ENCODE peak calls at places on chromosomes 11 and 22, in ten cellular contexts. One of them, this sample, is unnamed.

GRCh38 chr11:614583-615452 is 932 bp downstream of the IRF7 start:
- DNase-seq in NCI-H1105 treated with DMSO at 0.1 percent for 48 hours: peak
- DNase-seq in MV-4-11: no peak
- DNase-seq in A172: no peak
- DNase-seq in fibroblast of mammary gland: peak
- DNase-seq in esophagus muscularis mucosa: no peak
- DNase-seq in D721Med: no peak
- DNase-seq in activated CD8-positive, alpha-beta memory T cell treated with anti-CD3 and anti-CD28 coated beads, Interleukin-2, amount 50 U/mL, for 48 hours: peak
- DNase-seq in Daoy: peak
- DNase-seq in fibroblast of pulmonary artery: no peak
- DNase-seq in this sample: no peak

GRCh38 chr22:33853200-33854097 is 66.8 kb downstream of the LARGE1 start:
- DNase-seq in MV-4-11: peak
- DNase-seq in A172: peak
- DNase-seq in D721Med: no peak
- DNase-seq in fibroblast of pulmonary artery: peak
- DNase-seq in fibroblast of mammary gland: peak
- DNase-seq in Daoy: peak
- DNase-seq in activated CD8-positive, alpha-beta memory T cell treated with anti-CD3 and anti-CD28 coated beads, Interleukin-2, amount 50 U/mL, for 48 hours: no peak
- DNase-seq in NCI-H1105 treated with DMSO at 0.1 percent for 48 hours: peak
- DNase-seq in esophagus muscularis mucosa: no peak
- DNase-seq in this sample: no peak

GRCh38 chr22:17638182-17638431 is 450 bp upstream of the BCL2L13 start:
- DNase-seq in MV-4-11: no peak
- DNase-seq in D721Med: peak
- DNase-seq in activated CD8-positive, alpha-beta memory T cell treated with anti-CD3 and anti-CD28 coated beads, Interleukin-2, amount 50 U/mL, for 48 hours: no peak
- DNase-seq in NCI-H1105 treated with DMSO at 0.1 percent for 48 hours: peak
- DNase-seq in A172: no peak
- DNase-seq in fibroblast of pulmonary artery: no peak
- DNase-seq in fibroblast of mammary gland: no peak
- DNase-seq in esophagus muscularis mucosa: no peak
- DNase-seq in Daoy: no peak
- DNase-seq in this sample: no peak

GRCh38 chr11:61768376-61769076 is 16.1 kb downstream of the MYRF start:
- DNase-seq in activated CD8-positive, alpha-beta memory T cell treated with anti-CD3 and anti-CD28 coated beads, Interleukin-2, amount 50 U/mL, for 48 hours: no peak
- DNase-seq in A172: no peak
- DNase-seq in NCI-H1105 treated with DMSO at 0.1 percent for 48 hours: no peak
- DNase-seq in fibroblast of pulmonary artery: no peak
- DNase-seq in fibroblast of mammary gland: no peak
- DNase-seq in MV-4-11: no peak
- DNase-seq in esophagus muscularis mucosa: no peak
- DNase-seq in D721Med: no peak
- DNase-seq in Daoy: no peak
- DNase-seq in this sample: no peak

GRCh38 chr22:45966320-45966891 is 10.6 kb downstream of the WNT7B start:
- DNase-seq in esophagus muscularis mucosa: no peak
- DNase-seq in activated CD8-positive, alpha-beta memory T cell treated with anti-CD3 and anti-CD28 coated beads, Interleukin-2, amount 50 U/mL, for 48 hours: no peak
- DNase-seq in fibroblast of pulmonary artery: no peak
- DNase-seq in D721Med: no peak
- DNase-seq in NCI-H1105 treated with DMSO at 0.1 percent for 48 hours: peak
- DNase-seq in fibroblast of mammary gland: no peak
- DNase-seq in MV-4-11: peak
- DNase-seq in Daoy: peak
- DNase-seq in A172: peak
- DNase-seq in this sample: no peak

GRCh38 chr11:117979481-117980211 is 6.5 kb upstream of the IL10RA start:
- DNase-seq in esophagus muscularis mucosa: peak
- DNase-seq in activated CD8-positive, alpha-beta memory T cell treated with anti-CD3 and anti-CD28 coated beads, Interleukin-2, amount 50 U/mL, for 48 hours: peak
- DNase-seq in NCI-H1105 treated with DMSO at 0.1 percent for 48 hours: no peak
- DNase-seq in fibroblast of pulmonary artery: no peak
- DNase-seq in A172: no peak
- DNase-seq in MV-4-11: peak
- DNase-seq in fibroblast of mammary gland: no peak
- DNase-seq in Daoy: no peak
- DNase-seq in D721Med: no peak
- DNase-seq in this sample: no peak

GRCh38 chr22:37904572-37905533 is 1.2 kb upstream of the MICALL1 start:
- DNase-seq in fibroblast of mammary gland: peak
- DNase-seq in fibroblast of pulmonary artery: peak
- DNase-seq in D721Med: no peak
- DNase-seq in NCI-H1105 treated with DMSO at 0.1 percent for 48 hours: no peak
- DNase-seq in MV-4-11: peak
- DNase-seq in esophagus muscularis mucosa: no peak
- DNase-seq in Daoy: peak
- DNase-seq in A172: peak
- DNase-seq in activated CD8-positive, alpha-beta memory T cell treated with anti-CD3 and anti-CD28 coated beads, Interleukin-2, amount 50 U/mL, for 48 hours: no peak
- DNase-seq in this sample: no peak

GRCh38 chr11:113681711-113682410 is 24.2 kb downstream of the TMPRSS5 start:
- DNase-seq in A172: peak
- DNase-seq in MV-4-11: no peak
- DNase-seq in esophagus muscularis mucosa: no peak
- DNase-seq in D721Med: no peak
- DNase-seq in Daoy: peak
- DNase-seq in activated CD8-positive, alpha-beta memory T cell treated with anti-CD3 and anti-CD28 coated beads, Interleukin-2, amount 50 U/mL, for 48 hours: no peak
- DNase-seq in fibroblast of pulmonary artery: peak
- DNase-seq in NCI-H1105 treated with DMSO at 0.1 percent for 48 hours: peak
- DNase-seq in fibroblast of mammary gland: no peak
- DNase-seq in this sample: no peak

GRCh38 chr22:21754523-21755128 is 19.0 kb upstream of the YPEL1 start:
- DNase-seq in Daoy: no peak
- DNase-seq in A172: no peak
- DNase-seq in MV-4-11: peak
- DNase-seq in D721Med: no peak
- DNase-seq in fibroblast of pulmonary artery: peak
- DNase-seq in activated CD8-positive, alpha-beta memory T cell treated with anti-CD3 and anti-CD28 coated beads, Interleukin-2, amount 50 U/mL, for 48 hours: no peak
- DNase-seq in NCI-H1105 treated with DMSO at 0.1 percent for 48 hours: peak
- DNase-seq in esophagus muscularis mucosa: no peak
- DNase-seq in fibroblast of mammary gland: peak
- DNase-seq in this sample: no peak

GRCh38 chr11:93614111-93614784 is 47.2 kb upstream of the CEP295 start:
- DNase-seq in fibroblast of pulmonary artery: no peak
- DNase-seq in MV-4-11: peak
- DNase-seq in Daoy: no peak
- DNase-seq in fibroblast of mammary gland: no peak
- DNase-seq in esophagus muscularis mucosa: no peak
- DNase-seq in D721Med: no peak
- DNase-seq in activated CD8-positive, alpha-beta memory T cell treated with anti-CD3 and anti-CD28 coated beads, Interleukin-2, amount 50 U/mL, for 48 hours: no peak
- DNase-seq in NCI-H1105 treated with DMSO at 0.1 percent for 48 hours: no peak
- DNase-seq in A172: peak
- DNase-seq in this sample: no peak

GRCh38 chr11:64763804-64764611 is 4.2 kb upstream of the PYGM start:
- DNase-seq in activated CD8-positive, alpha-beta memory T cell treated with anti-CD3 and anti-CD28 coated beads, Interleukin-2, amount 50 U/mL, for 48 hours: no peak
- DNase-seq in Daoy: no peak
- DNase-seq in esophagus muscularis mucosa: no peak
- DNase-seq in A172: no peak
- DNase-seq in fibroblast of pulmonary artery: no peak
- DNase-seq in NCI-H1105 treated with DMSO at 0.1 percent for 48 hours: no peak
- DNase-seq in fibroblast of mammary gland: no peak
- DNase-seq in MV-4-11: peak
- DNase-seq in D721Med: no peak
- DNase-seq in this sample: peak

GRCh38 chr11:128284634-128285033 is 302.7 kb downstream of the ETS1 start:
- DNase-seq in fibroblast of mammary gland: no peak
- DNase-seq in fibroblast of pulmonary artery: no peak
- DNase-seq in NCI-H1105 treated with DMSO at 0.1 percent for 48 hours: no peak
- DNase-seq in A172: no peak
- DNase-seq in Daoy: no peak
- DNase-seq in esophagus muscularis mucosa: no peak
- DNase-seq in MV-4-11: no peak
- DNase-seq in activated CD8-positive, alpha-beta memory T cell treated with anti-CD3 and anti-CD28 coated beads, Interleukin-2, amount 50 U/mL, for 48 hours: no peak
- DNase-seq in D721Med: no peak
- DNase-seq in this sample: no peak

GRCh38 chr11:117913736-117914397 is 15.3 kb downstream of the TMPRSS13 start:
- DNase-seq in NCI-H1105 treated with DMSO at 0.1 percent for 48 hours: no peak
- DNase-seq in Daoy: no peak
- DNase-seq in MV-4-11: no peak
- DNase-seq in activated CD8-positive, alpha-beta memory T cell treated with anti-CD3 and anti-CD28 coated beads, Interleukin-2, amount 50 U/mL, for 48 hours: peak
- DNase-seq in fibroblast of mammary gland: no peak
- DNase-seq in esophagus muscularis mucosa: no peak
- DNase-seq in D721Med: no peak
- DNase-seq in A172: no peak
- DNase-seq in fibroblast of pulmonary artery: no peak
- DNase-seq in this sample: no peak

GRCh38 chr11:6539748-6540268 is 42.7 kb downstream of the DNHD1 start:
- DNase-seq in activated CD8-positive, alpha-beta memory T cell treated with anti-CD3 and anti-CD28 coated beads, Interleukin-2, amount 50 U/mL, for 48 hours: no peak
- DNase-seq in Daoy: no peak
- DNase-seq in D721Med: no peak
- DNase-seq in A172: no peak
- DNase-seq in fibroblast of pulmonary artery: no peak
- DNase-seq in fibroblast of mammary gland: no peak
- DNase-seq in MV-4-11: no peak
- DNase-seq in NCI-H1105 treated with DMSO at 0.1 percent for 48 hours: no peak
- DNase-seq in esophagus muscularis mucosa: peak
- DNase-seq in this sample: no peak

GRCh38 chr22:46652081-46652929 is 32.1 kb downstream of the GRAMD4 start:
- DNase-seq in esophagus muscularis mucosa: no peak
- DNase-seq in activated CD8-positive, alpha-beta memory T cell treated with anti-CD3 and anti-CD28 coated beads, Interleukin-2, amount 50 U/mL, for 48 hours: no peak
- DNase-seq in fibroblast of mammary gland: peak
- DNase-seq in NCI-H1105 treated with DMSO at 0.1 percent for 48 hours: no peak
- DNase-seq in D721Med: no peak
- DNase-seq in MV-4-11: peak
- DNase-seq in Daoy: peak
- DNase-seq in A172: no peak
- DNase-seq in fibroblast of pulmonary artery: peak
- DNase-seq in this sample: no peak

GRCh38 chr22:25448435-25449051 is 115.9 kb upstream of the GRK3 start:
- DNase-seq in NCI-H1105 treated with DMSO at 0.1 percent for 48 hours: no peak
- DNase-seq in fibroblast of mammary gland: peak
- DNase-seq in esophagus muscularis mucosa: no peak
- DNase-seq in activated CD8-positive, alpha-beta memory T cell treated with anti-CD3 and anti-CD28 coated beads, Interleukin-2, amount 50 U/mL, for 48 hours: peak
- DNase-seq in fibroblast of pulmonary artery: peak
- DNase-seq in A172: no peak
- DNase-seq in D721Med: no peak
- DNase-seq in MV-4-11: no peak
- DNase-seq in Daoy: peak
- DNase-seq in this sample: peak

GRCh38 chr11:76661306-76661751 is 9.2 kb downstream of the LRRC32 start:
- DNase-seq in A172: no peak
- DNase-seq in fibroblast of mammary gland: no peak
- DNase-seq in D721Med: peak
- DNase-seq in MV-4-11: no peak
- DNase-seq in fibroblast of pulmonary artery: no peak
- DNase-seq in esophagus muscularis mucosa: no peak
- DNase-seq in NCI-H1105 treated with DMSO at 0.1 percent for 48 hours: no peak
- DNase-seq in Daoy: no peak
- DNase-seq in activated CD8-positive, alpha-beta memory T cell treated with anti-CD3 and anti-CD28 coated beads, Interleukin-2, amount 50 U/mL, for 48 hours: no peak
- DNase-seq in this sample: peak

GRCh38 chr11:93477684-93478234 is 65.4 kb downstream of the SMCO4 start:
- DNase-seq in activated CD8-positive, alpha-beta memory T cell treated with anti-CD3 and anti-CD28 coated beads, Interleukin-2, amount 50 U/mL, for 48 hours: no peak
- DNase-seq in NCI-H1105 treated with DMSO at 0.1 percent for 48 hours: no peak
- DNase-seq in MV-4-11: no peak
- DNase-seq in D721Med: peak
- DNase-seq in A172: no peak
- DNase-seq in fibroblast of pulmonary artery: peak
- DNase-seq in Daoy: no peak
- DNase-seq in esophagus muscularis mucosa: peak
- DNase-seq in fibroblast of mammary gland: no peak
- DNase-seq in this sample: no peak

GRCh38 chr11:41301023-41301422 is 158.4 kb downstream of the LRRC4C start:
- DNase-seq in A172: no peak
- DNase-seq in activated CD8-positive, alpha-beta memory T cell treated with anti-CD3 and anti-CD28 coated beads, Interleukin-2, amount 50 U/mL, for 48 hours: no peak
- DNase-seq in fibroblast of pulmonary artery: peak
- DNase-seq in Daoy: no peak
- DNase-seq in D721Med: no peak
- DNase-seq in MV-4-11: no peak
- DNase-seq in fibroblast of mammary gland: no peak
- DNase-seq in esophagus muscularis mucosa: no peak
- DNase-seq in NCI-H1105 treated with DMSO at 0.1 percent for 48 hours: peak
- DNase-seq in this sample: no peak

GRCh38 chr11:118430956-118431355 is 5.3 kb upstream of the KMT2A start:
- DNase-seq in A172: no peak
- DNase-seq in fibroblast of mammary gland: no peak
- DNase-seq in fibroblast of pulmonary artery: no peak
- DNase-seq in activated CD8-positive, alpha-beta memory T cell treated with anti-CD3 and anti-CD28 coated beads, Interleukin-2, amount 50 U/mL, for 48 hours: no peak
- DNase-seq in MV-4-11: peak
- DNase-seq in D721Med: peak
- DNase-seq in NCI-H1105 treated with DMSO at 0.1 percent for 48 hours: no peak
- DNase-seq in Daoy: no peak
- DNase-seq in esophagus muscularis mucosa: no peak
- DNase-seq in this sample: no peak

GRCh38 chr22:16955678-16956210 is 52.3 kb downstream of the GAB4 start:
- DNase-seq in MV-4-11: no peak
- DNase-seq in esophagus muscularis mucosa: peak
- DNase-seq in fibroblast of pulmonary artery: no peak
- DNase-seq in Daoy: peak
- DNase-seq in NCI-H1105 treated with DMSO at 0.1 percent for 48 hours: peak
- DNase-seq in fibroblast of mammary gland: peak
- DNase-seq in D721Med: no peak
- DNase-seq in activated CD8-positive, alpha-beta memory T cell treated with anti-CD3 and anti-CD28 coated beads, Interleukin-2, amount 50 U/mL, for 48 hours: no peak
- DNase-seq in A172: no peak
- DNase-seq in this sample: peak

GRCh38 chr11:118921929-118922744 is 3.6 kb downstream of the BCL9L start:
- DNase-seq in A172: peak
- DNase-seq in fibroblast of pulmonary artery: peak
- DNase-seq in D721Med: no peak
- DNase-seq in NCI-H1105 treated with DMSO at 0.1 percent for 48 hours: no peak
- DNase-seq in MV-4-11: no peak
- DNase-seq in esophagus muscularis mucosa: no peak
- DNase-seq in fibroblast of mammary gland: peak
- DNase-seq in Daoy: peak
- DNase-seq in activated CD8-positive, alpha-beta memory T cell treated with anti-CD3 and anti-CD28 coated beads, Interleukin-2, amount 50 U/mL, for 48 hours: peak
- DNase-seq in this sample: no peak

GRCh38 chr11:110311783-110312578 is 15.6 kb upstream of the RDX start:
- DNase-seq in D721Med: no peak
- DNase-seq in MV-4-11: no peak
- DNase-seq in activated CD8-positive, alpha-beta memory T cell treated with anti-CD3 and anti-CD28 coated beads, Interleukin-2, amount 50 U/mL, for 48 hours: no peak
- DNase-seq in esophagus muscularis mucosa: no peak
- DNase-seq in NCI-H1105 treated with DMSO at 0.1 percent for 48 hours: no peak
- DNase-seq in Daoy: peak
- DNase-seq in fibroblast of mammary gland: peak
- DNase-seq in fibroblast of pulmonary artery: peak
- DNase-seq in A172: no peak
- DNase-seq in this sample: no peak

GRCh38 chr22:47604563-47604962 is 842.1 kb downstream of the TBC1D22A start:
- DNase-seq in MV-4-11: no peak
- DNase-seq in NCI-H1105 treated with DMSO at 0.1 percent for 48 hours: no peak
- DNase-seq in Daoy: no peak
- DNase-seq in fibroblast of pulmonary artery: no peak
- DNase-seq in D721Med: no peak
- DNase-seq in esophagus muscularis mucosa: no peak
- DNase-seq in A172: no peak
- DNase-seq in fibroblast of mammary gland: no peak
- DNase-seq in activated CD8-positive, alpha-beta memory T cell treated with anti-CD3 and anti-CD28 coated beads, Interleukin-2, amount 50 U/mL, for 48 hours: peak
- DNase-seq in this sample: peak

GRCh38 chr11:95419915-95420314 is 188.9 kb upstream of the SESN3 start:
- DNase-seq in esophagus muscularis mucosa: no peak
- DNase-seq in activated CD8-positive, alpha-beta memory T cell treated with anti-CD3 and anti-CD28 coated beads, Interleukin-2, amount 50 U/mL, for 48 hours: no peak
- DNase-seq in MV-4-11: no peak
- DNase-seq in A172: no peak
- DNase-seq in NCI-H1105 treated with DMSO at 0.1 percent for 48 hours: no peak
- DNase-seq in Daoy: peak
- DNase-seq in fibroblast of mammary gland: peak
- DNase-seq in D721Med: no peak
- DNase-seq in fibroblast of pulmonary artery: peak
- DNase-seq in this sample: no peak

GRCh38 chr22:43743131-43743530 is 69.0 kb downstream of the EFCAB6 start:
- DNase-seq in fibroblast of mammary gland: no peak
- DNase-seq in esophagus muscularis mucosa: no peak
- DNase-seq in D721Med: no peak
- DNase-seq in MV-4-11: no peak
- DNase-seq in Daoy: peak
- DNase-seq in NCI-H1105 treated with DMSO at 0.1 percent for 48 hours: no peak
- DNase-seq in activated CD8-positive, alpha-beta memory T cell treated with anti-CD3 and anti-CD28 coated beads, Interleukin-2, amount 50 U/mL, for 48 hours: no peak
- DNase-seq in fibroblast of pulmonary artery: no peak
- DNase-seq in A172: no peak
- DNase-seq in this sample: no peak

GRCh38 chr22:21942407-21942895 is 10.2 kb downstream of the PPM1F start:
- DNase-seq in D721Med: no peak
- DNase-seq in A172: peak
- DNase-seq in NCI-H1105 treated with DMSO at 0.1 percent for 48 hours: no peak
- DNase-seq in fibroblast of pulmonary artery: peak
- DNase-seq in esophagus muscularis mucosa: no peak
- DNase-seq in MV-4-11: peak
- DNase-seq in fibroblast of mammary gland: peak
- DNase-seq in activated CD8-positive, alpha-beta memory T cell treated with anti-CD3 and anti-CD28 coated beads, Interleukin-2, amount 50 U/mL, for 48 hours: no peak
- DNase-seq in Daoy: peak
- DNase-seq in this sample: peak

GRCh38 chr11:16873289-16873688 is 134.8 kb downstream of the C11orf58 start:
- DNase-seq in activated CD8-positive, alpha-beta memory T cell treated with anti-CD3 and anti-CD28 coated beads, Interleukin-2, amount 50 U/mL, for 48 hours: no peak
- DNase-seq in fibroblast of pulmonary artery: no peak
- DNase-seq in esophagus muscularis mucosa: no peak
- DNase-seq in D721Med: no peak
- DNase-seq in Daoy: no peak
- DNase-seq in MV-4-11: no peak
- DNase-seq in NCI-H1105 treated with DMSO at 0.1 percent for 48 hours: no peak
- DNase-seq in A172: no peak
- DNase-seq in fibroblast of mammary gland: no peak
- DNase-seq in this sample: no peak